ENCODE peak calls at places on chromosomes 2 and 18, in eight cellular contexts. P is mesendoderm; U is ovary; C is adipocyte; T is GM12891; H is substantia nigra; D is activated T-helper 9 cell treated with anti-CD3 and anti-CD28 coated beads, Interleukin-2, amount 50 U/mL, for 16 hours; N is retinal pigment epithelial cell. B is an unnamed sample.

GRCh38 chr2:233331536-233331935 is 22.8 kb upstream of the DGKD start:
- DNase-seq in P (no peak), U (peak; percentile 28), C (no peak), T (peak; percentile 48), H (peak; percentile 69), D (peak; percentile 52), N (no peak), B (peak; percentile 75)

GRCh38 chr2:19987936-19988335 is 2.0 kb downstream of the WDR35 start:
- DNase-seq in P (no peak), U (no peak), C (no peak), T (peak; percentile 17), H (no peak), D (no peak), N (no peak), B (no peak)

GRCh38 chr2:235556086-235556485 is 62.2 kb downstream of the AGAP1 start:
- DNase-seq in P (no peak), U (no peak), C (no peak), T (no peak), H (no peak), D (no peak), N (no peak), B (no peak)

GRCh38 chr2:155836439-155836838 is 496.1 kb downstream of the NR4A2 start:
- DNase-seq in P (no peak), U (no peak), C (no peak), T (no peak), H (no peak), D (no peak), N (no peak), B (no peak)

GRCh38 chr2:149027602-149028250 is 10.8 kb upstream of the LYPD6B start:
- DNase-seq in P (peak; percentile 25), U (no peak), C (no peak), T (no peak), H (no peak), D (no peak), N (no peak), B (no peak)

GRCh38 chr2:144520718-144521487 is 984 bp upstream of the ZEB2 start:
- DNase-seq in P (no peak), U (no peak), C (no peak), T (no peak), H (no peak), D (no peak), N (no peak), B (no peak)

GRCh38 chr2:176093145-176093888 is 796 bp downstream of the HOXD13 start:
- DNase-seq in P (peak; percentile 48), U (no peak), C (peak; percentile 11), T (no peak), H (no peak), D (no peak), N (no peak), B (no peak)

GRCh38 chr2:205129531-205129930 is 552.8 kb upstream of the NRP2 start:
- DNase-seq in P (no peak), U (no peak), C (no peak), T (no peak), H (no peak), D (no peak), N (no peak), B (no peak)

GRCh38 chr2:118992740-118993391 is 50.9 kb downstream of the MARCO start:
- DNase-seq in P (no peak), U (no peak), C (no peak), T (no peak), H (no peak), D (no peak), N (no peak), B (no peak)

GRCh38 chr18:62957885-62958472 is 242.6 kb downstream of the PHLPP1 start:
- DNase-seq in P (peak; percentile 72), U (no peak), C (peak; percentile 36), T (no peak), H (no peak), D (peak; percentile 3), N (no peak), B (no peak)

GRCh38 chr2:108632748-108633147 is 86.5 kb upstream of the RANBP2 start:
- DNase-seq in P (no peak), U (no peak), C (no peak), T (no peak), H (no peak), D (no peak), N (no peak), B (no peak)

GRCh38 chr2:120349125-120349921 is 3.4 kb downstream of the INHBB start:
- DNase-seq in P (no peak), U (no peak), C (no peak), T (no peak), H (no peak), D (no peak), N (no peak), B (no peak)

GRCh38 chr2:86417961-86418360 is 23.2 kb upstream of the KDM3A start:
- DNase-seq in P (no peak), U (no peak), C (peak; percentile 7), T (no peak), H (no peak), D (no peak), N (no peak), B (no peak)

GRCh38 chr2:8039732-8040131 is 642.1 kb upstream of the ID2 start:
- DNase-seq in P (no peak), U (no peak), C (no peak), T (no peak), H (no peak), D (no peak), N (no peak), B (no peak)

GRCh38 chr2:178761759-178762371 is 45.4 kb downstream of the TTN start:
- DNase-seq in P (peak; percentile 66), U (no peak), C (peak; percentile 64), T (no peak), H (no peak), D (no peak), N (peak; percentile 10), B (no peak)